ENCODE peak calls at places on chromosomes 5 and 9, in five cellular contexts. Q, K, W, D and L are unnamed samples.
A peak's percentile ranks its signal among the peaks of the same experiment; 100 is the strongest.

GRCh38 chr5:39140558-39141168 is 66.5 kb upstream of the RICTOR start:
- DNase-seq in Q (no peak), K (no peak), W (no peak), D (no peak), L (peak; percentile 14)

GRCh38 chr5:9557696-9558095 is 11.8 kb upstream of the SEMA5A start:
- DNase-seq in Q (peak; percentile 55), K (peak; percentile 21), W (peak; percentile 69), D (no peak), L (peak; percentile 87)

GRCh38 chr5:1897386-1897785 is 14.7 kb upstream of the IRX4 start:
- DNase-seq in Q (no peak), K (no peak), W (no peak), D (no peak), L (no peak)

GRCh38 chr9:93582550-93582949 is 6.2 kb downstream of the PHF2 start:
- DNase-seq in Q (no peak), K (no peak), W (no peak), D (peak; percentile 28), L (no peak)

GRCh38 chr5:98810206-98810605 is 36.7 kb downstream of the RGMB start:
- DNase-seq in Q (no peak), K (no peak), W (no peak), D (no peak), L (no peak)

GRCh38 chr9:121269030-121269887 is 1.3 kb downstream of the GSN start:
- DNase-seq in Q (peak; percentile 31), K (no peak), W (peak; percentile 35), D (peak; percentile 86), L (no peak)

GRCh38 chr5:2896371-2897275 is 145.1 kb upstream of the IRX2 start:
- DNase-seq in Q (no peak), K (no peak), W (no peak), D (peak; percentile 56), L (no peak)

GRCh38 chr5:97297063-97297715 is 114.1 kb upstream of the RIOK2 start:
- DNase-seq in Q (peak; percentile 1), K (peak; percentile 10), W (peak; percentile 40), D (no peak), L (peak; percentile 37)

GRCh38 chr9:89179535-89179919 is 909 bp upstream of the SHC3 start:
- DNase-seq in Q (peak; percentile 77), K (peak; percentile 72), W (peak; percentile 49), D (no peak), L (peak; percentile 32)

GRCh38 chr9:89179920-89180667 is 1.5 kb upstream of the SHC3 start:
- DNase-seq in Q (peak; percentile 97), K (peak; percentile 96), W (peak; percentile 96), D (peak; percentile 93), L (peak; percentile 95)

GRCh38 chr9:89185980-89186379 is 7.4 kb upstream of the SHC3 start:
- DNase-seq in Q (peak; percentile 45), K (peak; percentile 37), W (peak; percentile 40), D (no peak), L (peak; percentile 38)

GRCh38 chr9:89182369-89182768 is 3.8 kb upstream of the SHC3 start:
- DNase-seq in Q (no peak), K (no peak), W (no peak), D (no peak), L (no peak)

DNA sequence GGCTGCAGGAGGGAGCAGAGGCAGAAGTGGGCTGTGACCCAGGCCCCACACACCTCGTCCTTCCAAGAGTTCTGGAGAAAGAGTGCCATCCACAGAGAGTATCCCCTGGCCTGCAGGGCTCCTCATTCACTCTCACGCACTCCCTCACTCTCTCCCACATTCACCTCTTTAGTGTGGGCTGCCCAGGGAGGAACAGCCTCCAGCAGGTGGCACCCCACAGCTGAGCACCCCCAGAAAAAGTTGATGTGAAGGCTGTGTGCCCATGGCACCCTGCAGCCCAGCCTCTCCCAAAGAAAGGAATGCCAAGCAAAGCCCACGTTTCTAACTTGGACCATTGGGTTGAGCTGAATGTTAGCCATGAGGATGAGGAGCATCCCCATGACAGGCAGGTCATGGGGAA is 4.5 kb upstream of the SHC3 start:
- DNase-seq in Q (no peak), K (no peak), W (no peak), D (no peak), L (no peak)
- TF ChIP-seq CTCF in Q (no peak), K (no peak), W (no peak), D (no peak), L (no peak)

DNA sequence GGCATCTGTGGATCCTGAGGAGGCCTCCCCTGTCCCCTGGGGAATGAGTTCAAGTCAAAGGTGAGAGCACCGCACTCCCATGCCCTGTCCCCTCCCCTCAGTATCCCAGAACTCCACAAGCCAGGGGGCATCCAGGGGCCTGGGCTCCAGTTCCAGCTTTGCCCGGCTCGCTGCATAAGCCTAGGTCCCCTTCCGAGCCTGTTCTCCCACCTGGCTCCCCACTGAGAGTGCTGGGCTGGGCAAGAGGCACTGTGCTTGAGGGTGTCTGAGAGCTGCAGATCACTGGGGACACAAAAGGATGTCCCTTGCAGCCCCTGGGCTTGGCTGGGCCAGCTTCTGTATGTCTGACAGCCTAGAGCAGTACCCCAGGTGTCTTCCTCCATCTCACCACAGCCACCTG is 4.6 kb downstream of the DOK3 start:
- DNase-seq in Q (no peak), K (no peak), W (no peak), D (no peak), L (no peak)
- H3K4me3 ChIP-seq in Q (no peak overlapping the region), K (no peak overlapping the region), W (no peak overlapping the region), D (no peak overlapping the region), L (no peak overlapping the region)

GRCh38 chr9:110143969-110144545 is 63.9 kb downstream of the C9orf152 start:
- DNase-seq in Q (no peak), K (no peak), W (no peak), D (no peak), L (no peak)
- TF ChIP-seq CTCF in Q (no peak), K (no peak), W (no peak), D (no peak), L (no peak)

DNA sequence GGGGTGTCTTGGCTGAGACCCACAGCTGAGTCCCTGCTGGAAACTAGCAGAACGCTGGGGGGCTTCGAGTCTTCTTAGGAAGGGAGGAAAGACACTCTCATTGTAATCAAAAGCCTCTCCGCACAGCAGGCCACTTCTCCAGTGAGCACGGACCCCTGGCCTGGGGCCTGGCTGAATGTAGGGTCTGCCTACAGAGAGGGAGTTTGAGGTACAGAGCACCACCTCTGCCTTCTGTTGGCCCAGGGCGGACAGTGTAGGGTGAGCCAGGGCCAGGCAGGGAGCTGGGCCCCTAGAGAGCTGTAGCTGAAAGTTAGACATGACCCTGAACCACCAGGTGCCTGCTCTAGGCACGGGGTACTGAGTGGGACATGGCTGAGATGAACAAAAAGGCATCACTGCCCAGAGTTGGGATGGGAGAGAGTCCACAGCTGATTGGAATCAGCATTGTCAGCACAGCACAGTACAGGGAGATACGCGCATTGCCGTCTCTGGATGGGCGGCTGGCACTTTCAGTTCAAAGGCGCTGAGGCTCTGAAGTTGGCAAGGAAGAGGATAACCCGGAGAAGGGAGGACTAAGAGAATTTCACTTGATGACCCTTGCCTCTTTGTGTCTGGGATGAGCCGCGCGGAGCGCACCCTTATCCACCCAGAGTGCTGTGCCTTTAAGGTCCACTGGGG is 363 bp upstream of the SLC25A48 start:
- DNase-seq in Q (peak; percentile 29), K (no peak), W (peak; percentile 43), D (no peak), L (no peak)
- H3K4me3 ChIP-seq in Q (peak overlapping the region; percentile 38), K (peak overlapping the region; percentile 26), W (no peak overlapping the region), D (peak overlapping the region; percentile 24), L (peak overlapping the region; percentile 39)

GRCh38 chr5:119268387-119269060 is 87.3 kb upstream of the TNFAIP8 start:
- DNase-seq in Q (peak; percentile 91), K (peak; percentile 97), W (peak; percentile 89), D (peak; percentile 99), L (peak; percentile 97)

GRCh38 chr5:119270121-119270565 is 85.7 kb upstream of the TNFAIP8 start:
- DNase-seq in Q (no peak), K (no peak), W (no peak), D (no peak), L (no peak)

GRCh38 chr5:119269061-119269579 is 86.7 kb upstream of the TNFAIP8 start:
- DNase-seq in Q (peak; percentile 36), K (peak; percentile 17), W (peak; percentile 27), D (peak; percentile 66), L (peak; percentile 56)

GRCh38 chr5:119270955-119271757 is 84.7 kb upstream of the TNFAIP8 start:
- DNase-seq in Q (no peak), K (no peak), W (no peak), D (no peak), L (no peak)

GRCh38 chr5:119267958-119268386 is 87.8 kb upstream of the TNFAIP8 start:
- DNase-seq in Q (peak; percentile 97), K (peak; percentile 97), W (peak; percentile 95), D (peak; percentile 95), L (peak; percentile 94)
- TF ChIP-seq CTCF in Q (peak; percentile 93), K (peak; percentile 44), W (peak; percentile 66), D (peak; percentile 25), L (peak; percentile 37)

DNA sequence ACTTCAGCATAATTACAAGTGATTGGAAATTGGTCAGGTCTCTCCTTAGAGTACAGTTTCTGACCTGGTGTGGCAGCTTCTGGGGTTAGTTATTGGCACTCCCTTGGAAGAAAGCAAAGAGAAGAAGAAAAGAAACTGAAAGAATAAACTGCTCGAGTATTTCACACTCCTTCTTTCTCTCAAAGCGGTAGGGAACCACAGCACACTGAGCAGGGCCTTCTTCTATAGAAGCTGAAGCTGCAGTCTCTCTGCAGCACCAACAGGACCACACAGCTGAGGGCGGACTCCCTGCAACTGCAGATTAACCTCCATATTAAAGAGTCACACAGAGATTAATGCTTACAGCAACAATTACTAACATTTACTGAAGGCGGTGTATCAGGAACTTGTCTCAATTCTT is 152.0 kb downstream of the TRPM6 start:
- DNase-seq in Q (no peak), K (no peak), W (no peak), D (no peak), L (no peak)
- H3K4me3 ChIP-seq in Q (no peak overlapping the region), K (no peak overlapping the region), W (no peak overlapping the region), D (no peak overlapping the region), L (no peak overlapping the region)

GRCh38 chr9:132647355-132647754 is 22.4 kb downstream of the DDX31 start:
- DNase-seq in Q (peak; percentile 89), K (peak; percentile 86), W (peak; percentile 100), D (no peak), L (peak; percentile 44)

GRCh38 chr9:132647806-132648205 is 22.0 kb downstream of the DDX31 start:
- DNase-seq in Q (no peak), K (peak; percentile 22), W (peak; percentile 87), D (no peak), L (no peak)

GRCh38 chr9:132648283-132648682 is 21.5 kb downstream of the DDX31 start:
- DNase-seq in Q (no peak), K (no peak), W (no peak), D (no peak), L (no peak)

GRCh38 chr9:132648685-132649084 is 21.1 kb downstream of the DDX31 start:
- DNase-seq in Q (no peak), K (no peak), W (peak; percentile 23), D (no peak), L (no peak)

GRCh38 chr9:132651259-132651658 is 18.5 kb downstream of the DDX31 start:
- DNase-seq in Q (peak; percentile 58), K (peak; percentile 82), W (peak; percentile 98), D (no peak), L (peak; percentile 65)
- TF ChIP-seq CTCF in Q (peak; percentile 47), K (peak; percentile 62), W (peak; percentile 76), D (no peak), L (peak; percentile 59)

GRCh38 chr5:79509244-79509880 is 4.6 kb downstream of the HOMER1 start:
- DNase-seq in Q (no peak), K (no peak), W (no peak), D (no peak), L (no peak)
- H3K4me3 ChIP-seq in Q (no peak overlapping the region), K (no peak overlapping the region), W (no peak overlapping the region), D (no peak overlapping the region), L (no peak overlapping the region)